ENCODE peak calls at places on chromosomes 4 and X, in ten cellular contexts. W is cardiac muscle cell, T is OCI-LY7, P is left ventricle myocardium inferior, F is pancreas, J is HCT116, Y is uterus, C is IMR-90, D is AG04450, O is heart right ventricle. Q is an unnamed sample.

GRCh38 chr4:53380221-53380620 is 2.8 kb downstream of the FIP1L1 start:
- DNase-seq in W (no peak), T (no peak), P (no peak), F (no peak), J (no peak), Y (no peak), C (peak; percentile 33), D (no peak), O (no peak), Q (no peak)

GRCh38 chr4:51932261-51932660 is 87.9 kb downstream of the LRRC66 start:
- DNase-seq in W (no peak), T (no peak), P (no peak), F (no peak), J (no peak), Y (no peak), C (no peak), D (no peak), O (peak; percentile 7), Q (no peak)

GRCh38 chr4:111037591-111037990 is 414.7 kb upstream of the PITX2 start:
- DNase-seq in W (no peak), T (no peak), P (no peak), F (no peak), J (no peak), Y (no peak), C (no peak), D (no peak), O (no peak), Q (no peak)

GRCh38 chr4:185512516-185512915 is 22.8 kb downstream of the PDLIM3 start:
- DNase-seq in W (no peak), T (no peak), P (no peak), F (no peak), J (no peak), Y (no peak), C (peak; percentile 81), D (peak; percentile 34), O (no peak), Q (peak; percentile 67)

GRCh38 chrX:97326456-97326855 is 442.7 kb downstream of the RPA4 start:
- DNase-seq in W (no peak), T (peak; percentile 71), P (no peak), F (no peak), J (no peak), Y (no peak), C (peak; percentile 19), D (no peak), O (no peak), Q (no peak)

GRCh38 chr4:89719536-89719935 is 117.4 kb downstream of the SNCA start:
- DNase-seq in W (no peak), T (no peak), P (no peak), F (no peak), J (no peak), Y (no peak), C (no peak), D (no peak), O (no peak), Q (no peak)

GRCh38 chrX:24828147-24828546 is 134.4 kb downstream of the POLA1 start:
- DNase-seq in W (no peak), T (no peak), P (no peak), F (no peak), J (no peak), Y (no peak), C (no peak), D (no peak), O (no peak), Q (no peak)

GRCh38 chr4:186192068-186192751 is 843 bp downstream of the CYP4V2 start:
- DNase-seq in W (peak; percentile 59), T (peak; percentile 49), P (peak; percentile 28), F (no peak), J (no peak), Y (peak; percentile 36), C (peak; percentile 48), D (no peak), O (peak; percentile 35), Q (peak; percentile 63)

GRCh38 chr4:172843273-172843672 is 325.3 kb upstream of the GALNT7 start:
- DNase-seq in W (no peak), T (no peak), P (no peak), F (no peak), J (no peak), Y (no peak), C (no peak), D (no peak), O (no peak), Q (no peak)
- H3K4me3 ChIP-seq in W (no peak overlapping the region), T (no peak overlapping the region), P (no peak overlapping the region), F (no peak overlapping the region), J (no peak overlapping the region), Y (no peak overlapping the region), C (no peak overlapping the region), D (no peak overlapping the region), O (no peak overlapping the region), Q (no peak overlapping the region)

GRCh38 chrX:154376768-154377167 is 2.3 kb upstream of the EMD start:
- DNase-seq in W (no peak), T (no peak), P (no peak), F (no peak), J (no peak), Y (peak; percentile 74), C (peak; percentile 24), D (no peak), O (no peak), Q (peak; percentile 30)

GRCh38 chrX:154378799-154379568 is at the start of gene EMD:
- DNase-seq in W (peak; percentile 94), T (peak; percentile 97), P (peak; percentile 98), F (peak; percentile 98), J (peak; percentile 91), Y (peak; percentile 96), C (peak; percentile 96), D (peak; percentile 95), O (peak; percentile 96), Q (peak; percentile 97)

GRCh38 chrX:154380153-154380552 is 1.1 kb downstream of the EMD start:
- DNase-seq in W (no peak), T (no peak), P (no peak), F (peak; percentile 74), J (no peak), Y (peak; percentile 30), C (peak; percentile 32), D (no peak), O (no peak), Q (peak; percentile 37)

GRCh38 chrX:154379569-154379951 is 465 bp downstream of the EMD start:
- DNase-seq in W (no peak), T (no peak), P (peak; percentile 19), F (no peak), J (no peak), Y (no peak), C (no peak), D (no peak), O (no peak), Q (no peak)

DNA sequence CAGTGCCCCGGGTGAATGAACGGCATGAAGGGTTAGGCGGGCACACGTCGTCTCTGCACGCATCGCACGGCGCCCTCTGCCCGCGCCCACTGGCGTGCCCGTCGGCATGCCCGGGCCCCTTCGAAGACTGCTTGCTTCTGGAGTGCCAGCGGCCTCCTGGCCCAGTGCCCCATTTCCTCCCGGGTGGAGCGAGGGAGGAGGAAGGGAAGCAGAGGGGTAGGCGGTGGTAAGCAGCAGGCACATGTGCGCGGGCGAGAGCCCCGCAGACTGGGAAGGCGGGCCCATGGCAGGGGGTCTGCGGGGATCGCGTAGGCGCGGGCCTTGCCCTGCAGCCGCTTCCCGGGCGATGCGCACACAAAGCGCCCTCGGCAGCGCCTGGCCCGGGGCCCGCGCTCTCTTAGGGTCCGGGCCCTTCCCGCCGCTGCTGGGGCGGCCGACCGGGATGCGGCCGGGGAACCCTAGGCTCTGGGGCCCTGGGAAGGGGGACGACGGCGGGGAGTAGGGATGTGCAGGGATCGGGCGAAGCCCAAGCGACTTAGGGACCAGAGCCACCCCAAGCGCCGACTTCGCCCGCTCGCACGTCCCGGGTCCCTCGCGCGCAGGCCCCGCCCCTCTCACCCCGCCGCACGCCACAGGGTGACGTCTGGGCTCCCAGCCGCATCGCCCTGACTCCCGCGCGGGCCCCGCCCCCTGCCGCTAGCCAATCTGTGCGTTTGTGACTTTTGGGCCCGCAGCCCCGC is 866 bp upstream of the EMD start:
- DNase-seq in W (no peak), T (peak; percentile 35), P (peak; percentile 56), F (peak; percentile 98), J (no peak), Y (peak; percentile 73), C (peak; percentile 40), D (no peak), O (no peak), Q (peak; percentile 78)
- TF ChIP-seq CTCF in W (no peak), T (no peak), P (no peak), F (no peak), J (no peak), Y (no peak), C (no peak), D (no peak), O (no peak), Q (no peak)

DNA sequence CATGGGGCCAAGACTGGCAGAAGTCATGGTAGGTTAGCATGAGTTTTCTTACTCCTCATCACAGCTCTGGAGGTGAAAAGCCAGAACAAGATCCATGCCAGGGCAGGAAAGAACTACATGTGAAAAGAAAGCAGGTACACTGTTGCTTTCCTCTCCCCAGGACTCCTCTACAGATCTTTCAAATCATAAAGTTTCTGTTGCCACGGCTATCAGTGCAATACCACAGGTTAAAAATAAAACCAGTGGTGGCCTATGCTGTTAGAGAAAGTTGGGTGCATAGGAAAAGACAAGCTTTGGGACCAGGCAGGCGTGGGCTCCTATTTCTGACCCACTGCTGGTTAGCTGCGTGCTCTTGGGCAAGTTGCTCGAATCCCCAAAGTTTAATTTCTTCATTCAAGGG is 81.4 kb downstream of the SH3RF1 start:
- DNase-seq in W (no peak), T (no peak), P (no peak), F (no peak), J (no peak), Y (no peak), C (no peak), D (no peak), O (no peak), Q (no peak)
- H3K4me3 ChIP-seq in W (no peak overlapping the region), T (no peak overlapping the region), P (no peak overlapping the region), F (no peak overlapping the region), J (no peak overlapping the region), Y (no peak overlapping the region), C (no peak overlapping the region), D (no peak overlapping the region), O (no peak overlapping the region), Q (no peak overlapping the region)

DNA sequence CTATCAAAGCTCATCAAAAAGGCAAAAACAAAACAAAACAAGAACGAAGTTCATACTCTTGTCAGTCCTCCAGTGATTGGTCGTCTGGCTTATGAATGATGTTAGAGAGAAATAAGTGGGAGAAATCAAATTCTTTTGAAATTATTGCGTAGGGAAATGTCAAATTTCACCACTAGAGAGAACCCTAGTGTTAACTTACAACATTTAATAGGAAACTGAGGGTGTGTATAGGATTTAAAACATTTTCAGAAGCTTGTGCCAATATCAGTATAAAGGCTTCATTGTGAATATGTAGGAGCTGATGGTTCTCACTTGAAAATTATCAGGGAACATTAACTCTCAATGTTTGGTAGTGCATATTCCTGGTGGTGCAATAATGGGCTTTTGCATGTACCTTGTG is 17.4 kb downstream of the ADH6 start:
- DNase-seq in W (no peak), T (no peak), P (no peak), F (no peak), J (no peak), Y (no peak), C (peak; percentile 55), D (no peak), O (no peak), Q (peak; percentile 66)
- TF ChIP-seq CTCF in W (peak; percentile 47), T (no peak), P (peak; percentile 36), F (no peak), J (peak; percentile 5), Y (peak; percentile 20), C (peak; percentile 59), D (peak; percentile 45), O (peak; percentile 42), Q (no peak)